ENCODE peak calls at places on chromosome 11, in four cellular contexts. B is fibroblast of pulmonary artery, J is HAP-1, Q is germinal center. R is an unnamed sample.

GRCh38 chr11:60345489-60345888 is 18.4 kb downstream of the MS4A6E start:
- DNase-seq in B (no peak), J (peak), Q (no peak), R (peak)

GRCh38 chr11:32420937-32421532 is 14.3 kb downstream of the WT1 start:
- DNase-seq in B (no peak), J (no peak), Q (no peak), R (no peak)

GRCh38 chr11:113162590-113162961 is 151.8 kb upstream of the TTC12 start:
- DNase-seq in B (peak), J (no peak), Q (no peak), R (peak)

GRCh38 chr11:62921573-62922188 is 518 bp upstream of the CHRM1 start:
- DNase-seq in B (peak), J (no peak), Q (no peak), R (no peak)

GRCh38 chr11:72023335-72023734 is 24.6 kb downstream of the IL18BP start:
- DNase-seq in B (no peak), J (no peak), Q (no peak), R (no peak)

GRCh38 chr11:111531687-111532364 is 8.7 kb upstream of the LAYN start:
- DNase-seq in B (peak), J (no peak), Q (no peak), R (no peak)

GRCh38 chr11:114147389-114148382 is 88.2 kb downstream of the ZBTB16 start:
- DNase-seq in B (peak), J (peak), Q (no peak), R (peak)

GRCh38 chr11:2860636-2861035 is 24.9 kb downstream of the CDKN1C start:
- DNase-seq in B (peak), J (no peak), Q (no peak), R (no peak)

GRCh38 chr11:104625246-104625645 is 273.0 kb downstream of the CASP12 start:
- DNase-seq in B (peak), J (no peak), Q (no peak), R (no peak)

GRCh38 chr11:128810784-128811514 is 56.1 kb downstream of the KCNJ1 start:
- DNase-seq in B (no peak), J (no peak), Q (no peak), R (no peak)

GRCh38 chr11:119195680-119196079 is 10.4 kb downstream of the NHERF4 start:
- DNase-seq in B (peak), J (peak), Q (no peak), R (peak)

GRCh38 chr11:74633406-74634393 is 41.3 kb downstream of the POLD3 start:
- DNase-seq in B (no peak), J (no peak), Q (no peak), R (no peak)

GRCh38 chr11:17593466-17594245 is 46.6 kb downstream of the OTOG start:
- DNase-seq in B (no peak), J (peak), Q (no peak), R (no peak)

GRCh38 chr11:66653123-66653522 is 14.6 kb downstream of the RBM4 start:
- DNase-seq in B (no peak), J (no peak), Q (no peak), R (no peak)

GRCh38 chr11:112627588-112628045 is 333.6 kb upstream of the NCAM1 start:
- DNase-seq in B (no peak), J (no peak), Q (no peak), R (no peak)

GRCh38 chr11:65870307-65870658 is 2.3 kb downstream of the EFEMP2 start:
- DNase-seq in B (no peak), J (no peak), Q (no peak), R (no peak)

GRCh38 chr11:75474240-75474639 is 41.2 kb upstream of the KLHL35 start:
- DNase-seq in B (no peak), J (no peak), Q (no peak), R (no peak)